ENCODE peak calls at places on chromosomes 4 and X, in four cellular contexts. Z is colonic mucosa, K is right cardiac atrium, T is adrenal gland. W is an unnamed sample. For H3K9me3, the result is how much of the 10 kb centered on the place peaks cover.

GRCh38 chr4:183765121-183765990 is 106.3 kb downstream of the TRAPPC11 start:
- DNase-seq in Z (no peak), K (peak), T (no peak), W (peak)

GRCh38 chrX:77432998-77433397 is 14.2 kb upstream of the FGF16 start:
- DNase-seq in Z (no peak), K (no peak), T (no peak), W (no peak)

GRCh38 chrX:100673397-100673953 is 29.5 kb downstream of the SRPX2 start:
- DNase-seq in Z (no peak), K (no peak), T (no peak), W (no peak)

GRCh38 chrX:26649534-26649933 is 433.6 kb downstream of the MAGEB5 start:
- DNase-seq in Z (no peak), K (no peak), T (no peak), W (no peak)

GRCh38 chrX:46408553-46409407 is 136.4 kb downstream of the ZNF674 start:
- DNase-seq in Z (peak), K (peak), T (peak), W (peak)

GRCh38 chr4:63583561-63583960 is 825.7 kb downstream of the TECRL start:
- DNase-seq in Z (no peak), K (no peak), T (no peak), W (no peak)

GRCh38 chr4:101328063-101328602 is 19.2 kb downstream of the PPP3CA start:
- DNase-seq in Z (no peak), K (no peak), T (no peak), W (no peak)

GRCh38 chrX:19863237-19864223 is 23.9 kb downstream of the SH3KBP1 start:
- DNase-seq in Z (no peak), K (no peak), T (no peak), W (peak)

GRCh38 chrX:2627272-2627867 is 63.7 kb upstream of the CD99 start:
- DNase-seq in Z (peak), K (no peak), T (peak), W (peak)

GRCh38 chrX:46649421-46650260 is 76.1 kb downstream of the CHST7 start:
- DNase-seq in Z (no peak), K (peak), T (peak), W (peak)

GRCh38 chr4:111639876-111640275 is 505.4 kb upstream of the FAM241A start:
- DNase-seq in Z (no peak), K (no peak), T (no peak), W (no peak)

GRCh38 chrX:137999542-137999941 is 433.6 kb downstream of the ZIC3 start:
- DNase-seq in Z (no peak), K (no peak), T (no peak), W (no peak)

GRCh38 chrX:70504772-70505450 is 60.3 kb downstream of the DLG3 start:
- DNase-seq in Z (no peak), K (no peak), T (no peak), W (no peak)

GRCh38 chr4:77235289-77235854 is 78.4 kb downstream of the CCNG2 start:
- DNase-seq in Z (no peak), K (no peak), T (no peak), W (no peak)

GRCh38 chr4:89101256-89102161 is 9.8 kb upstream of the TIGD2 start:
- DNase-seq in Z (no peak), K (no peak), T (no peak), W (no peak)

GRCh38 chr4:169351860-169352259 is 81.1 kb upstream of the SH3RF1 start:
- DNase-seq in Z (no peak), K (peak), T (no peak), W (peak)

GRCh38 chrX:42246814-42247213 is 323.5 kb upstream of the CASK start:
- DNase-seq in Z (no peak), K (no peak), T (no peak), W (peak)

GRCh38 chrX:50704360-50704759 is 109.6 kb downstream of the SHROOM4 start:
- DNase-seq in Z (no peak), K (no peak), T (no peak), W (no peak)

GRCh38 chr4:39505581-39505980 is 21.7 kb downstream of the UGDH start:
- DNase-seq in Z (no peak), K (no peak), T (no peak), W (no peak)

GRCh38 chr4:152723236-152723635 is 43.4 kb upstream of the TMEM154 start:
- DNase-seq in Z (no peak), K (no peak), T (no peak), W (no peak)

GRCh38 chrX:57964975-57965374 is 54.7 kb upstream of the ZXDA start:
- DNase-seq in Z (no peak), K (no peak), T (no peak), W (no peak)

GRCh38 chr4:130203571-130203970 is 1107.6 kb downstream of the C4orf33 start:
- DNase-seq in Z (no peak), K (no peak), T (no peak), W (no peak)

GRCh38 chr4:73836373-73837269 is at the start of gene CXCL6:
- DNase-seq in Z (peak), K (peak), T (no peak), W (peak)

GRCh38 chr4:41963105-41963504 is 18.5 kb upstream of the DCAF4L1 start:
- DNase-seq in Z (no peak), K (no peak), T (no peak), W (no peak)

GRCh38 chr4:107044170-107044569 is 8.1 kb upstream of the DKK2 start:
- DNase-seq in Z (no peak), K (no peak), T (no peak), W (no peak)

GRCh38 chr4:82903737-82904136 is 3.2 kb downstream of the THAP9 start:
- DNase-seq in Z (no peak), K (no peak), T (no peak), W (no peak)

GRCh38 chr4:11739992-11740391 is 311.3 kb upstream of the HS3ST1 start:
- DNase-seq in Z (no peak), K (no peak), T (no peak), W (no peak)

GRCh38 chr4:142345909-142346308 is 500.2 kb downstream of the INPP4B start:
- DNase-seq in Z (no peak), K (no peak), T (no peak), W (no peak)

GRCh38 chrX:150847088-150847487 is 51.4 kb downstream of the CD99L2 start:
- DNase-seq in Z (no peak), K (no peak), T (no peak), W (no peak)

GRCh38 chrX:1466971-1467561 is 14.4 kb upstream of the ASMTL start:
- DNase-seq in Z (peak), K (no peak), T (peak), W (no peak)

GRCh38 chr4:94758141-94758699 is 465 bp downstream of the BMPR1B start:
- DNase-seq in Z (peak), K (peak), T (peak), W (peak)

GRCh38 chr4:155542415-155542814 is 124.2 kb upstream of the GUCY1A1 start:
- DNase-seq in Z (no peak), K (no peak), T (no peak), W (no peak)

GRCh38 chr4:100742045-100742444 is 224.2 kb upstream of the EMCN start:
- DNase-seq in Z (no peak), K (no peak), T (no peak), W (no peak)

GRCh38 chr4:30056016-30056415 is 664.2 kb upstream of the PCDH7 start:
- DNase-seq in Z (no peak), K (no peak), T (no peak), W (no peak)

GRCh38 chr4:38625508-38625907 is 38.5 kb upstream of the KLF3 start:
- DNase-seq in Z (no peak), K (no peak), T (no peak), W (no peak)

GRCh38 chr4:183876268-183876934 is 28.7 kb upstream of the STOX2 start:
- DNase-seq in Z (no peak), K (peak), T (peak), W (peak)

GRCh38 chr4:4857809-4858508 is 1.5 kb upstream of the MSX1 start:
- DNase-seq in Z (no peak), K (peak), T (no peak), W (no peak)
- H3K27ac ChIP-seq in Z (no peak), K (no peak), T (no peak), W (no peak)

GRCh38 chrX:78452356-78452755 is 124.9 kb upstream of the CYSLTR1 start:
- DNase-seq in Z (no peak), K (no peak), T (no peak), W (no peak)

GRCh38 chrX:78455901-78456300 is 128.5 kb upstream of the CYSLTR1 start:
- DNase-seq in Z (no peak), K (no peak), T (no peak), W (no peak)

DNA sequence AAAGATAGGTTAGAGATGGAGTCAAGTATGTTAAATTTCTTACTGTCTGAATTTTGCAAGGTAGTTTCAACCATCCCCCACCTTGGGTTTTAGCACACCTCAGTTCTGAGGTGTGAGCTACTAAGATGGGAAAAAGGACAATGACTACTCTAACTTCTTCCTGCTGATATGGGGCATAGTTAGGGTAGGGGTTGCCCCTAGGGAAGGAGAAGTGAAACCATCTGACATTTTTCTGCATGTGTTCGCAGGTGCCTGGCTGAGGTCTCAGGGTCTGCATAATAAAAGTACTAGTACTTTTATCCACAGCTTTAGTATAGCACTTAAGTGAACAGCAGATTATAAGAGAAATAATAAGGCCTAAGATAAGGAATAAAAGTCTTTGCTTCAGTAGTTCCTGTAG is 129.5 kb upstream of the CYSLTR1 start:
- DNase-seq in Z (no peak), K (no peak), T (no peak), W (no peak)
- H3K9me3 ChIP-seq in Z (under half), K (under half), T (under half), W (under half)

DNA sequence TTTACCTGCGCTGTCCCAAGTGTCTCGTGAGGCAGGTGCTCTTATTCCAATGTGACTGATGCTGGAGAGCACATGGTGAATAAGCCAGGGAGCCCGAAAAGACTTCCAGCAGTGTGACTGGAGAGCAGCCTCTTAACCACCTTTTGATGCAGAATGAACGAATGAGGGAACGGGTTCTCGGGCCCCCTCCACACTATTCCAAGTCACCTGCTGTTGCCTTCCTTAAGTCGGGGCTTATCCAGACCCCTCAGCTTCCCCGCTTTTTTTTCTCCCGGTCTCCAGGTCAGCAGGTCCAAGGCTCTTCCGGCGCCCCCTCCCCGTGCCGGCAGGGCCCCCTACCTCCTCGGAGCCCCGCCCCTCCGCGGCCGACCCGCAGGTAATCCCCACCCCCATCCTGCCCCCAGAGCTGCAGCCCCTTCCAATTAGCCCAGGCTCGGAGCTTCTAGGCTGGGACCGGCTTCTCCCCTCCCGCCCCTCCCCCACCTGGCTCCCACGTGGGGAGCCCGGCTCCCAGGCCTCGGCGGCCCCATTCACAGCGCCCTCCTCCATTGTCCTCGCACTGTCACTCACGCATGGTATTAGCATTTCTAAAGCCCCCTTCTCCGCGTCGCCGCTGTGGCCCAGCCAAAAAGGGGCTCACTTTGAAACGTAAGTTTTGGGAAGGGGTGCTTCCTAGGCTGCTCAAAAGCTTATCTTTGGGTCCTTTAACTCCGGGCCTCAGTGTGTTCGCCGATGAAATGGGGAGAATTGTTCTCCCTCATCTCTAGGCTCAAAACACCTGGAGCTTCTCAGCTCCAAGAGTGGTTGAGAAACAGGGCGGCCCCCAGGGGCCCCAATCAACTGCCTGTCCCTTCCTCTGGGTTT is 56.2 kb upstream of the PJA1 start:
- DNase-seq in Z (no peak), K (no peak), T (no peak), W (no peak)
- H3K4me3 ChIP-seq in Z (no peak), K (no peak), T (no peak), W (no peak)

GRCh38 chrX:53421125-53421524 is 1.3 kb downstream of the SMC1A start:
- DNase-seq in Z (no peak), K (no peak), T (no peak), W (no peak)
- H3K27ac ChIP-seq in Z (no peak), K (no peak), T (no peak), W (no peak)

GRCh38 chrX:145623453-145623852 is 194.2 kb upstream of the SLITRK2 start:
- DNase-seq in Z (no peak), K (no peak), T (no peak), W (no peak)
- H3K9me3 ChIP-seq in Z (under half), K (under half), T (under half), W (under half)

GRCh38 chr4:84691800-84692199 is 108.9 kb downstream of the CDS1 start:
- DNase-seq in Z (no peak), K (no peak), T (no peak), W (no peak)

GRCh38 chr4:84697159-84697558 is 114.2 kb downstream of the CDS1 start:
- DNase-seq in Z (no peak), K (no peak), T (no peak), W (no peak)

GRCh38 chr4:84690481-84690880 is 107.6 kb downstream of the CDS1 start:
- DNase-seq in Z (no peak), K (no peak), T (no peak), W (no peak)

GRCh38 chr4:84688605-84689004 is 105.7 kb downstream of the CDS1 start:
- DNase-seq in Z (no peak), K (no peak), T (no peak), W (no peak)

DNA sequence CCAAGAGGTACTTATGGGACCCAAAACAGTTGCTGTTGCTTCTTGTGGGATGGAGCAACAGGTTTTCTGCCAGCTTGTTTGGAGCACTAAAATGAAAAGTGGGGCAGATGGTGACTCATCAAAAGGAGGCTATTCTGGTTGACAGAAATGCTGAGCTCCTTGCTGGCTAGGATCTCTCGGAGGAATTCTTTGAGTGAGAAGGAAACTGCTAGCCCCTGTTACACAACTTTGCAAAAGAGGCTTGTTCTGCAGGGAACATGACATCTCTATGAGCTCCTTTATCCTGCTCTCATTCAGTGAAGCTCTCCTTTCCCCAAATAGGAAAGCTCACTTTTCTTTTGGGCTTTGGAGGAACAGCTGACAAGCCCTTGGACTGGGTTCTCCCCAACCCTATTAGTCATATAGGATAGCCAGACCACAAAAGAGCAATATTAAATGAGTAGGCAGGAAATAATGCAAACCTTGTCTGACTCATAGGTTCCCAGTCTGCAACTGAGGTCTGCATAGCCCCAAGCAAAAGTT is 108.3 kb downstream of the CDS1 start:
- DNase-seq in Z (no peak), K (no peak), T (peak), W (no peak)
- H3K4me3 ChIP-seq in Z (no peak), K (no peak), T (no peak), W (no peak)

GRCh38 chr4:86928400-86929255 is 6.2 kb upstream of the AFF1 start:
- DNase-seq in Z (no peak), K (no peak), T (no peak), W (no peak)
- H3K27ac ChIP-seq in Z (no peak), K (no peak), T (no peak), W (no peak)